ENCODE peak calls at places on chromosomes 6 and 20, in eight cellular contexts. Q is HFF-Myc, S is fibroblast of pulmonary artery, T is brain microvascular endothelial cell, J is left lung, R is fibroblast of villous mesenchyme, Y is Peyer's patch, G is WERI-Rb-1. A is an unnamed sample.

GRCh38 chr20:2729251-2729713 is 36.7 kb downstream of the EBF4 start:
- DNase-seq in Q (no peak), S (peak), T (no peak), J (no peak), R (peak), Y (no peak), G (no peak), A (no peak)

GRCh38 chr6:43184268-43184985 is 2.4 kb downstream of the CUL9 start:
- DNase-seq in Q (no peak), S (no peak), T (no peak), J (no peak), R (no peak), Y (no peak), G (no peak), A (no peak)

GRCh38 chr6:142685852-142686718 is 258.9 kb downstream of the HIVEP2 start:
- DNase-seq in Q (no peak), S (no peak), T (no peak), J (no peak), R (no peak), Y (no peak), G (no peak), A (no peak)

GRCh38 chr20:6707231-6707870 is 60.1 kb upstream of the BMP2 start:
- DNase-seq in Q (no peak), S (peak), T (peak), J (no peak), R (peak), Y (no peak), G (no peak), A (no peak)

GRCh38 chr6:139547082-139547776 is 172.8 kb upstream of the CITED2 start:
- DNase-seq in Q (no peak), S (no peak), T (no peak), J (no peak), R (peak), Y (no peak), G (no peak), A (peak)

GRCh38 chr6:157267109-157267611 is 56.2 kb downstream of the TMEM242 start:
- DNase-seq in Q (no peak), S (no peak), T (no peak), J (no peak), R (no peak), Y (peak), G (no peak), A (no peak)

GRCh38 chr6:107560657-107561056 is 70.7 kb downstream of the SOBP start:
- DNase-seq in Q (no peak), S (peak), T (peak), J (no peak), R (peak), Y (no peak), G (no peak), A (peak)

GRCh38 chr20:32829291-32830005 is 9.7 kb downstream of the MAPRE1 start:
- DNase-seq in Q (no peak), S (no peak), T (no peak), J (no peak), R (no peak), Y (no peak), G (no peak), A (peak)

GRCh38 chr6:153957409-153957808 is 81.6 kb upstream of the OPRM1 start:
- DNase-seq in Q (no peak), S (no peak), T (no peak), J (no peak), R (no peak), Y (no peak), G (no peak), A (no peak)

GRCh38 chr6:152552616-152553209 is 84.4 kb downstream of the SYNE1 start:
- DNase-seq in Q (peak), S (peak), T (peak), J (peak), R (peak), Y (peak), G (peak), A (peak)

GRCh38 chr6:18327621-18328548 is 59.3 kb upstream of the RNF144B start:
- DNase-seq in Q (no peak), S (peak), T (no peak), J (peak), R (no peak), Y (peak), G (peak), A (no peak)

GRCh38 chr20:775679-776135 is 7.4 kb upstream of the SLC52A3 start:
- DNase-seq in Q (no peak), S (no peak), T (no peak), J (no peak), R (no peak), Y (peak), G (no peak), A (no peak)

GRCh38 chr6:36323062-36323461 is 13.6 kb downstream of the BNIP5 start:
- DNase-seq in Q (no peak), S (peak), T (no peak), J (no peak), R (no peak), Y (no peak), G (no peak), A (peak)

GRCh38 chr20:48777005-48777404 is 50.8 kb downstream of the PREX1 start:
- DNase-seq in Q (no peak), S (no peak), T (no peak), J (no peak), R (no peak), Y (no peak), G (no peak), A (no peak)
- TF ChIP-seq CTCF in Q (no peak), S (no peak), T (no peak), J (no peak), R (no peak), Y (no peak), G (no peak), A (no peak)

DNA sequence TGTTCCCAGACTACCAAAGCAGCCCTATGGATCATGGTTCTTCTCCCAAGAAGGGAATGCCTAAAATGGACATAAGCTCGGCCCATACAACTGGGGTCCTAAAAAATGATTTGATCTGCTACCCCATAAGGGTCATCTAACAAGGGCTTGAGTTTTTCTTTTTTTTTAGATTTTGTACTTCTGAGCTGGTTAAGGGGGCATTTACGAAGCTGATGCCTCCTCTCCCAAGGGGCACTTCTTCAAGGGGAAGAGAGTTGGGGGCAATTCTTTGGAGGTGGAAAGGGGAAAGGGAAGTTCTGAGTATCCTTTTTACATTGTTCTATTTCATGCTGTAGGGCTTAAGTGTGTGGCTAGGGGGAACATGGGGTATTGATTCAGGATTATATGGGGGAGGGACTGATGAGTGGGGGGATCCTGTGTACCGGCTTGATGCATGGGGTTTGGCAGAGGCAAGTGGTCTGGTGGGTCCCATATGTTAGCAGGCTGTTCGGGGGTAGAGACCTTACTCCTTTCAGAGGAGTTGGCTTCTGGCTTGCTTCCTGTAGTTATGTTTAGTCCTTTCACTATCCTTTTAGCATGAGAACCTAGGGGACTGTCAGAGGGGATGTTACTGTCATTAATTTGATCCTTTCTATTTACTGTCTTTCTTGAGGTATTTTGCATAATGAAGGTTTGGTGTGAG is 8.1 kb upstream of the ZNFX1 start:
- DNase-seq in Q (no peak), S (no peak), T (no peak), J (no peak), R (no peak), Y (no peak), G (no peak), A (no peak)
- H3K4me3 ChIP-seq in Q (peak), S (no peak), T (peak), J (no peak), R (no peak), Y (no peak), G (no peak), A (no peak)

GRCh38 chr20:43241057-43241702 is 51.5 kb upstream of the PTPRT start:
- DNase-seq in Q (no peak), S (no peak), T (no peak), J (no peak), R (no peak), Y (no peak), G (no peak), A (no peak)

GRCh38 chr20:43244647-43245046 is 54.9 kb upstream of the PTPRT start:
- DNase-seq in Q (no peak), S (no peak), T (no peak), J (no peak), R (no peak), Y (no peak), G (no peak), A (no peak)

GRCh38 chr20:43248341-43248740 is 58.6 kb upstream of the PTPRT start:
- DNase-seq in Q (no peak), S (no peak), T (no peak), J (no peak), R (no peak), Y (no peak), G (no peak), A (no peak)

GRCh38 chr20:43247361-43247760 is 57.7 kb upstream of the PTPRT start:
- DNase-seq in Q (no peak), S (no peak), T (no peak), J (no peak), R (no peak), Y (no peak), G (no peak), A (no peak)

GRCh38 chr20:43243672-43244269 is 54.1 kb upstream of the PTPRT start:
- DNase-seq in Q (no peak), S (no peak), T (no peak), J (no peak), R (no peak), Y (no peak), G (peak), A (no peak)
- TF ChIP-seq CTCF in Q (no peak), S (no peak), T (no peak), J (no peak), R (no peak), Y (no peak), G (peak), A (peak)

GRCh38 chr20:50128520-50128905 is 15.6 kb upstream of the UBE2V1 start:
- DNase-seq in Q (no peak), S (no peak), T (no peak), J (no peak), R (no peak), Y (no peak), G (no peak), A (no peak)

GRCh38 chr20:50130995-50131394 is 18.0 kb upstream of the UBE2V1 start:
- DNase-seq in Q (no peak), S (no peak), T (no peak), J (no peak), R (no peak), Y (no peak), G (no peak), A (peak)

GRCh38 chr20:50130346-50130703 is 17.4 kb upstream of the UBE2V1 start:
- DNase-seq in Q (no peak), S (no peak), T (no peak), J (no peak), R (no peak), Y (no peak), G (no peak), A (no peak)

GRCh38 chr20:50127587-50128519 is 14.9 kb upstream of the UBE2V1 start:
- DNase-seq in Q (no peak), S (no peak), T (no peak), J (no peak), R (no peak), Y (no peak), G (no peak), A (no peak)

DNA sequence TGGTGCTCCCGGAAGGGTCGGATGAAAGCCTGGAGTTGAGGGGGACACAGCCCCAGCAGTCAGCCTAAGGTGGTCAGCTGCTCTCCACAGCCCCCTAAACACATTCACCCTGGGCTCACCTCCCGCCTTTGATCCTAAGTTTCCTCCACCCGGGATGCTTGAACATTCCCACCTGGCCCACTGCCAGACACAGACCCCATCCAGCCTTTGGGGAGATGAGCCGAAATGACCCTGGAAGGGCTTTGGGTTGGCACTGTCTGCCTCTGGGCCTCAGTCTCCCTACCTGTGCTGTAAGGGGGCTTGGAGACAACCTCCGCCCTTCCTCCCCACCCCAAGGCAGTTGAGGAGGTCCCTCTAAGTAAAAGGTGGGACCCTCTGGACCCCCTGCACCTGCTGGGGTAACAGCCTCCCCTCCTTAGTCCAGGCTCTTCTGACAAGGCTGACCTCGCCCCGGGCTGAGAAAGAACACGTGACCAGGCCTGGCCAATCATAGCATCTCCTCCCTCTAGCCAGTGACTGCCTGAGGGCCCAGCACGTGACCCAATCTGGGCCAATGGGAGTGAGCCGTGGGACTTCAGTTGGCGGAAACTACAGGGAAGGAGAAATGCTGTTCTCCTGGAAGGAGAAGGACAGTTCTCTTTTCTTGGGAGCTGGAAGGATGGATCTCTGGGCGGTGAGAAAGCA is 16.9 kb upstream of the UBE2V1 start:
- DNase-seq in Q (no peak), S (no peak), T (no peak), J (no peak), R (no peak), Y (no peak), G (no peak), A (no peak)
- H3K4me3 ChIP-seq in Q (no peak), S (no peak), T (no peak), J (no peak), R (no peak), Y (no peak), G (no peak), A (no peak)

GRCh38 chr6:138013949-138014348 is 93.3 kb downstream of the PERP start:
- DNase-seq in Q (no peak), S (no peak), T (no peak), J (no peak), R (peak), Y (no peak), G (no peak), A (no peak)
- TF ChIP-seq CTCF in Q (no peak), S (no peak), T (no peak), J (no peak), R (no peak), Y (no peak), G (no peak), A (no peak)

A was measured in foreskin fibroblast.